ENCODE peak calls at places on chromosome 17, in six cellular contexts. A is fibroblast of pulmonary artery, Z is lower lobe of right lung, C is AG09319, Q is fibroblast of mammary gland, K is suprapubic skin. F is an unnamed sample.

GRCh38 chr17:61139219-61139618 is 260.4 kb upstream of the TBX2 start:
- DNase-seq in Q (peak; percentile 73), K (no peak), Z (no peak), C (peak; percentile 22), A (peak; percentile 66), F (no peak)

GRCh38 chr17:17742133-17742621 is 60.9 kb downstream of the RAI1 start:
- DNase-seq in C (no peak), A (peak; percentile 59), K (no peak), Q (no peak), Z (no peak), F (no peak)

GRCh38 chr17:8221663-8222379 is 11.4 kb upstream of the AURKB start:
- DNase-seq in Q (peak; percentile 90), Z (peak; percentile 78), A (peak; percentile 91), K (peak; percentile 92), C (peak; percentile 80), F (peak; percentile 67)

GRCh38 chr17:47687748-47688147 is 6.2 kb upstream of the TBKBP1 start:
- DNase-seq in A (no peak), K (no peak), Q (peak; percentile 52), Z (no peak), C (no peak), F (no peak)

GRCh38 chr17:60139438-60140285 is 10.1 kb upstream of the CA4 start:
- DNase-seq in Q (peak; percentile 56), A (peak; percentile 71), K (peak; percentile 77), Z (peak; percentile 84), C (no peak), F (no peak)

GRCh38 chr17:15269087-15269486 is 4.0 kb upstream of the PMP22 start:
- DNase-seq in A (no peak), K (no peak), Q (no peak), C (no peak), Z (no peak), F (no peak)

GRCh38 chr17:79794659-79795511 is 2.0 kb downstream of the CBX8 start:
- DNase-seq in K (no peak), Q (no peak), Z (no peak), C (no peak), A (no peak), F (no peak)

GRCh38 chr17:66822009-66822408 is 12.9 kb upstream of the CACNG5 start:
- DNase-seq in C (no peak), Q (no peak), Z (no peak), K (no peak), A (no peak), F (no peak)

GRCh38 chr17:58331815-58332719 is 3.5 kb upstream of the TSPOAP1 start:
- DNase-seq in A (no peak), C (no peak), Q (no peak), Z (peak; percentile 91), K (no peak), F (no peak)

GRCh38 chr17:18225562-18226283 is at the start of gene LLGL1:
- DNase-seq in Q (no peak), K (no peak), Z (no peak), A (no peak), C (no peak), F (no peak)

GRCh38 chr17:48002208-48002919 is 31.5 kb downstream of the CDK5RAP3 start:
- DNase-seq in Z (no peak), Q (peak; percentile 74), A (peak; percentile 80), C (peak; percentile 68), K (no peak), F (no peak)

GRCh38 chr17:78399693-78400144 is 21.3 kb downstream of the PGS1 start:
- DNase-seq in C (no peak), A (no peak), Q (no peak), K (no peak), Z (no peak), F (no peak)

GRCh38 chr17:41532947-41533570 is 5.0 kb upstream of the KRT19 start:
- DNase-seq in A (no peak), K (no peak), Q (no peak), C (no peak), Z (peak; percentile 76), F (no peak)

GRCh38 chr17:63311416-63311937 is 134.6 kb downstream of the CYB561 start:
- DNase-seq in K (no peak), A (no peak), Z (no peak), Q (peak; percentile 31), C (no peak), F (no peak)

GRCh38 chr17:10702574-10702973 is 5.2 kb downstream of the ADPRM start:
- DNase-seq in K (no peak), A (peak; percentile 56), Z (no peak), Q (peak; percentile 61), C (no peak), F (no peak)

GRCh38 chr17:56313201-56313600 is 159.9 kb downstream of the ANKFN1 start:
- DNase-seq in C (no peak), Q (peak; percentile 63), Z (no peak), K (no peak), A (no peak), F (no peak)

GRCh38 chr17:1197379-1197778 is 17.6 kb upstream of the ABR start:
- DNase-seq in C (no peak), A (peak; percentile 68), Z (peak; percentile 57), Q (peak; percentile 59), K (peak; percentile 86), F (peak; percentile 58)

GRCh38 chr17:66975614-66976378 is 11.3 kb downstream of the CACNG4 start:
- DNase-seq in Q (no peak), K (no peak), Z (no peak), C (no peak), A (no peak), F (no peak)

GRCh38 chr17:82158825-82159224 is 53.8 kb downstream of the CCDC57 start:
- DNase-seq in Q (no peak), C (no peak), K (no peak), Z (no peak), A (no peak), F (no peak)
- TF ChIP-seq CTCF in Q (no peak), C (no peak), K (no peak), Z (no peak), A (no peak), F (no peak)

DNA sequence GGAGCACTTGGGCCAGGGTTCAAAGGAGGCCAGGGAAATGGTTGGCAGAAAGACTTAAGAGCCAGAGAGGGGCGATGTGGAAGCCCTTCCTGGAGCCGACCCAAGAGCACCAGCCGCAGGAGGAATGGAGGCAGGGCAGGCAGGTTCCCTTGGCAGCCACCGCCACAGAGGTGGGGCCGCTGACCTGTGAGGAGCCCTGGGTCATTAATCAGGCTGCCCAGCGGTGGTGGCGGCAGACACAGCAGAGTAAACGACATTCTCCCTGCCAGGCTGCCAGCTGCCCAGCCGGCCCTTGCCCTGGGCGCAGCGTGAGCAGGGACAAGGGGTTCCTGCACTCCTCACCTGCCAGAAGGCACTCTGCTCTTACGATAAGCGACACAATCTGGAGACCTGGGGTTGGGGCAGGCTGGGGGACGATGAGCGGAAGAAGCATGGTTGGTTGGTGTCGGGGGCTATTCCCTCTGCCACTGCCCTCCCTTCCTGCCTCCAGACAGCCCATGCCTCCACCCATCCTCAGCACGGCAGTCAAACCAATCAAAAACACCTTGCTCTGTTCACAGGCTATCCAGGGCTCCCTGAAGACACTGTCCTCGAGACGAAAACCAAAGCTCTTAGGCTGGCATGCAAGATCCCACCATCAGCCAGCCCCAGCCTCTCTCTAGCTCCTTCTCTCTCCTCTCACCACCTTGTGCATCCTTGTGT is 40.9 kb downstream of the PLXDC1 start:
- DNase-seq in K (no peak), Q (no peak), Z (no peak), A (no peak), C (no peak), F (no peak)
- TF ChIP-seq CTCF in K (no peak), Q (no peak), Z (no peak), A (no peak), C (no peak), F (no peak)

DNA sequence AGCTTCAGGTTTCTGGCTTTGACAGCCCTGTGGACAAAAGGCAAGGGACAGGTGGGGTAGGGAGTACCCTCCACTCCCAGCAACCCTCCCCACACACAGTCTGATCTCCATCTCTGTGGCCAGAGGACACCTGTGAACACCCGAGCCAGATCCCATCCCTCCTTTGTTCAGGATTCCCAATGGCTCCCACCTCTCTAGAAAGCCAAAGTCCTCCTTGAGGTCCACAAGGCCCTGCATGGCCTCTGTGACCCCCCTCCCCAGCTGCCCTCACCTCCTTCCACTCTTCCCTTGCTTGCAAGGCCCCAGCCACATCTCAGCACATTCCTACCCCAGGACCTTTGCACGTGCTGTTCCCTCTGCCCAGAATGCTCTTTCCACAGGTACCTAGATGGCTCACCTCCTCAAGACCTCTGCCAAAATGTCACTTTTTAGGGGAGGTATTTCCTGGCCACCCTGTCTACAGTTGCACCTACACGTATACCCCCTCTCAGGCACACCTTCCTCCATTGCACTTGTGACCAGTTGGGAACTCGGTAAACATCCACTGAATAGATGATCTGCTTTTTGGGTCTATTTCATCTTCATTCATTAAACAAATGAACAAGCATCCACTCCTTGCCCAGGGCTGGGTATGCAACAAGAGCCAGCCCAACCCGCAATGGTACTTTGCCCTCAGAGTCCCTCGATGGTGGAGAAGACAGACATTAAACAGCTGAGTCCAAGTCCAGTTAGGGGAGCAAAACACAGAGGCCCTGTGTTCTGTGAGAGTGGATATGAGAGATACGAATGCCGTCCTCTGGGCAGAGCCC is 107.0 kb downstream of the CRLF3 start:
- DNase-seq in C (no peak), K (peak; percentile 40), Q (no peak), Z (peak; percentile 9), A (no peak), F (no peak)
- TF ChIP-seq CTCF in C (no peak), K (no peak), Q (no peak), Z (no peak), A (no peak), F (no peak)

GRCh38 chr17:49035470-49036269 is 38.5 kb downstream of the IGF2BP1 start:
- DNase-seq in A (peak; percentile 63), K (no peak), C (no peak), Z (peak; percentile 47), Q (peak; percentile 54), F (no peak)

GRCh38 chr17:49036270-49036626 is 39.1 kb downstream of the IGF2BP1 start:
- DNase-seq in A (no peak), K (no peak), Q (no peak), Z (no peak), C (no peak), F (no peak)

GRCh38 chr17:49028271-49028670 is 31.1 kb downstream of the IGF2BP1 start:
- DNase-seq in K (no peak), C (no peak), Z (no peak), A (no peak), Q (no peak), F (no peak)

GRCh38 chr17:49029841-49030240 is 32.7 kb downstream of the IGF2BP1 start:
- DNase-seq in A (peak; percentile 59), K (no peak), Q (no peak), C (no peak), Z (no peak), F (no peak)

DNA sequence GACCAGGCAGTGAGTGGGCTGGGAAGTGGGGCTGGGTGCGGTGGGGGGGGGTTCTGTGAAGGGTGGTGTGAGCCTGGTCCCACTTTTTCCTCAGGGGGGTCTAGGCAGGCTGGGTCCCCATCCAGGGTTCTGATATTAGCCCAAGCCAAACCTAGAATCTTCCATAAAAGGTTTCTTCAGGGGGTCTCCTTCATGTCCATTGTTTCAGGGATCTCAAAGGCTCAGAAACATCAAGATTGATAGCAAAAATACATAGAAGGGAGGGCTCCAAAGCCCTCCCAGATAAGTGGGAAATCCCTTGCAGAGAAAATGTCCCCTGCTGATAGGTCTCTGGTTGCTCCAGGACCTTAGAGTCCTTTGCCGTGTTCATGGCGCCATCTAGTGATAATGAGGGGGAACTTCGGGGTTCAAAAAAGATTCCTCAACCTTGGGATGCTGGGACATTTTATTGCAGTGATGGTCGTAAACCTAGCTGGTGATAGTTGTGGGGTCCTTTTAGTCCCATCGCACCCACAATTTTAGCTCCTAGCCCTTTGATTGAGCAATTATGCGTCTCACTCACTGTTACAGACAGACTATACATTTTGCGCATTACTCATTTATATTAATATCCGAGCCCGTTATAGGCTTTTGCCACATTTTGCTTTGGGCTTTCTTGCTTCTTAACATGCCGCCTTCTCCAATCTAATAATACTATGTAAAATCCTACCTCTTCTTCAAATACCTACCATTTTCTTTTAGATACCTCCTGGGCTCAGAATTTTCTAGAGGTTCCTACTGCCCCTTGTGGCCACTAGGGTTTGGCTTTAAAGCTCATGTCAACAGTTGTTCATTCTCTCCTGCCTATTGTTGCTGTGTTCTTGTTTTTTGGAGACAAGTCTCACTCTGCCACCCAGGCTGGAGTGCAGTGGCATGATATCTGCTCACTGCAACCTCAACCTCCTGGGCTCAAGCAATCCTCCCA is 35.1 kb downstream of the IGF2BP1 start:
- DNase-seq in A (peak; percentile 89), K (no peak), Q (peak; percentile 78), Z (no peak), C (peak; percentile 45), F (peak; percentile 39)
- TF ChIP-seq CTCF in A (peak; percentile 72), K (peak; percentile 2), Q (peak; percentile 95), Z (peak; percentile 75), C (peak; percentile 78), F (peak; percentile 85)

F was measured in AG09309.